ENCODE peak calls at places on chromosome 14, in four cellular contexts. P, Q, K and S are unnamed samples.

GRCh38 chr14:73718742-73719251 is 4.6 kb upstream of the PNMA1 start:
- DNase-seq in Q (no peak), P (no peak), K (no peak), S (no peak)

GRCh38 chr14:99063620-99064225 is 208.3 kb downstream of the BCL11B start:
- DNase-seq in P (no peak), Q (no peak), K (no peak), S (no peak)

GRCh38 chr14:48914921-48915320 is 671.3 kb downstream of the RPS29 start:
- DNase-seq in K (peak), P (no peak), Q (no peak), S (no peak)

GRCh38 chr14:22920697-22921096 is 1.7 kb upstream of the RBM23 start:
- DNase-seq in Q (no peak), K (no peak), P (no peak), S (no peak)

GRCh38 chr14:75725481-75725880 is 64.4 kb downstream of the TTLL5 start:
- DNase-seq in P (peak), K (no peak), Q (no peak), S (no peak)

GRCh38 chr14:74838141-74838540 is 37.8 kb downstream of the PROX2 start:
- DNase-seq in K (no peak), Q (no peak), P (no peak), S (no peak)

GRCh38 chr14:74572829-74573360 is 39.1 kb downstream of the LTBP2 start:
- DNase-seq in P (peak), K (peak), Q (no peak), S (no peak)

GRCh38 chr14:102280376-102280962 is 24.5 kb downstream of the MOK start:
- DNase-seq in K (peak), P (peak), Q (peak), S (no peak)

GRCh38 chr14:102215071-102215470 is 75.4 kb downstream of the WDR20 start:
- DNase-seq in Q (no peak), P (peak), K (no peak), S (no peak)

GRCh38 chr14:65821224-65821753 is 408.8 kb downstream of the FUT8 start:
- DNase-seq in P (no peak), Q (no peak), K (no peak), S (no peak)

GRCh38 chr14:54083549-54084239 is 127.1 kb upstream of the BMP4 start:
- DNase-seq in P (no peak), Q (no peak), K (no peak), S (no peak)

GRCh38 chr14:49623387-49623786 is 2.8 kb downstream of the MGAT2 start:
- DNase-seq in Q (no peak), P (no peak), K (no peak), S (no peak)

GRCh38 chr14:92501891-92502351 is 11.7 kb upstream of the RIN3 start:
- DNase-seq in Q (no peak), K (no peak), P (peak), S (no peak)